ENCODE peak calls at places on chromosomes 7 and 10, in nine cellular contexts. P is suprapubic skin, U is uterus, W is psoas muscle, J is esophagus squamous epithelium, Y is IMR-90, D is astrocyte, O is body of pancreas, E is brain microvascular endothelial cell. Z is an unnamed sample. For H3K36me3, the result is how much of the 10 kb centered on the place peaks cover.

GRCh38 chr10:132586731-132587130 is 49.1 kb downstream of the INPP5A start:
- DNase-seq in J (no peak), E (no peak), D (no peak), U (no peak), W (no peak), O (no peak), P (no peak), Y (no peak), Z (peak)

GRCh38 chr10:69220510-69220909 is 378 bp downstream of the HKDC1 start:
- DNase-seq in D (no peak), U (no peak), O (no peak), E (no peak), Y (no peak), J (no peak), P (no peak), W (no peak), Z (no peak)

GRCh38 chr7:40267583-40267982 is 132.8 kb downstream of the SUGCT start:
- DNase-seq in E (no peak), Y (no peak), D (no peak), O (no peak), U (no peak), P (no peak), W (no peak), J (no peak), Z (no peak)

GRCh38 chr10:132281915-132282666 is 25.7 kb downstream of the STK32C start:
- DNase-seq in W (no peak), D (no peak), E (no peak), P (no peak), U (no peak), J (no peak), O (no peak), Y (no peak), Z (peak)

GRCh38 chr7:39540320-39540719 is 25.9 kb upstream of the YAE1 start:
- DNase-seq in Y (no peak), O (no peak), P (no peak), J (no peak), U (no peak), W (no peak), D (no peak), E (no peak), Z (no peak)

GRCh38 chr7:13742719-13743640 is 246.5 kb downstream of the ETV1 start:
- DNase-seq in U (no peak), P (no peak), W (no peak), Y (peak), E (peak), O (peak), D (peak), J (no peak), Z (no peak)

GRCh38 chr7:8436965-8437364 is 3.6 kb downstream of the NXPH1 start:
- DNase-seq in U (no peak), W (no peak), J (no peak), D (no peak), P (no peak), E (no peak), Y (no peak), O (peak), Z (no peak)

GRCh38 chr7:36686499-36686898 is 37.8 kb downstream of the AOAH start:
- DNase-seq in U (no peak), O (no peak), P (no peak), D (peak), E (peak), J (no peak), Y (peak), W (no peak), Z (no peak)

GRCh38 chr10:35781643-35782035 is 139.5 kb upstream of the FZD8 start:
- DNase-seq in W (no peak), U (no peak), D (no peak), E (no peak), P (no peak), J (no peak), O (peak), Y (no peak), Z (no peak)

GRCh38 chr7:24517166-24517565 is 56.1 kb upstream of the PALS2 start:
- DNase-seq in E (no peak), D (no peak), P (no peak), Y (no peak), U (no peak), O (no peak), W (no peak), J (no peak), Z (no peak)

GRCh38 chr7:50749908-50750307 is 32.8 kb downstream of the GRB10 start:
- DNase-seq in O (no peak), Y (no peak), J (no peak), P (no peak), D (no peak), U (no peak), W (no peak), E (no peak), Z (no peak)

GRCh38 chr10:101773923-101774588 is 1.9 kb downstream of the FGF8 start:
- DNase-seq in Y (no peak), D (no peak), O (peak), U (no peak), P (peak), E (no peak), J (no peak), W (no peak), Z (peak)

GRCh38 chr7:44626620-44627019 is 20.2 kb downstream of the OGDH start:
- DNase-seq in E (no peak), Y (no peak), O (no peak), J (no peak), U (no peak), P (no peak), D (no peak), W (no peak), Z (peak)

GRCh38 chr7:44624306-44624705 is 17.9 kb downstream of the OGDH start:
- DNase-seq in P (peak), U (no peak), E (no peak), D (no peak), J (no peak), Y (no peak), O (no peak), W (no peak), Z (no peak)

GRCh38 chr7:44618754-44619153 is 12.3 kb downstream of the OGDH start:
- DNase-seq in D (no peak), J (no peak), P (peak), U (no peak), Y (no peak), E (no peak), O (no peak), W (no peak), Z (no peak)

GRCh38 chr7:44625899-44626511 is 19.6 kb downstream of the OGDH start:
- DNase-seq in Y (no peak), J (no peak), D (no peak), W (no peak), E (no peak), O (no peak), P (peak), U (no peak), Z (no peak)

GRCh38 chr7:44622342-44623151 is 16.1 kb downstream of the OGDH start:
- DNase-seq in O (peak), J (no peak), E (no peak), D (no peak), W (no peak), Y (peak), U (no peak), P (peak), Z (no peak)
- H3K36me3 ChIP-seq in O (under half), J (under half), E (under half), D (under half), W (under half), Y (under half), U (under half), P (under half), Z (under half)

DNA sequence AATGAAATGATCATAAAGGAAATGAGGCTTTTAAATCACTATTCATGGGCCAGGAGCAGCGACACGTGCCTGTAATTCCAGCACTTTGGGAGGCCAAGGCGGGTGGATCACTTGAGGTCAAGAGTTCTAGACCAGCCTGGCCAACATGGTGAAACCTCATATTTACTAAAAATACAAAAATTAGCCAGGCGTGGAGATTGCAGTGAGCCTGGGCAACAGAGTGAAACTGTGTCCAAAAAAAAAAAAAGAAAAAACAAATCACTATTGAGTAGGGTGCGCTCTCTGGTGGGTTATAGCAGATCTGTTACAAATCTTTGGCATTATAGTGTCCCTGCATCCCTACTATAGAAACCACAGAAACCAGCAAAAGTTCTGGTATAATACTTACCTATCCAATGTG is 72.1 kb downstream of the GLI3 start:
- DNase-seq in E (no peak), W (no peak), P (no peak), Y (no peak), U (no peak), D (no peak), O (no peak), J (no peak), Z (no peak)
- TF ChIP-seq CTCF in E (no peak), W (no peak), P (no peak), Y (no peak), U (no peak), D (no peak), O (no peak), J (no peak), Z (no peak)

GRCh38 chr10:17229016-17229716 is 1.1 kb downstream of the VIM start:
- DNase-seq in P (peak), W (peak), E (peak), D (peak), U (peak), Y (peak), O (peak), J (peak), Z (peak)
- H3K36me3 ChIP-seq in P (under half), W (under half), E (under half), D (under half), U (under half), Y (under half), O (under half), J (under half), Z (under half)

GRCh38 chr7:131543298-131543697 is 13.1 kb downstream of the PODXL start:
- DNase-seq in J (no peak), Y (no peak), U (no peak), P (no peak), E (no peak), O (no peak), W (no peak), D (no peak), Z (peak)

GRCh38 chr7:131546126-131546525 is 10.3 kb downstream of the PODXL start:
- DNase-seq in W (no peak), U (no peak), P (no peak), J (no peak), Y (no peak), E (no peak), D (no peak), O (peak), Z (peak)

GRCh38 chr7:131544021-131544420 is 12.4 kb downstream of the PODXL start:
- DNase-seq in D (no peak), W (no peak), Y (no peak), J (no peak), O (no peak), U (no peak), E (no peak), P (no peak), Z (peak)

GRCh38 chr7:131546583-131547111 is 9.8 kb downstream of the PODXL start:
- DNase-seq in Y (no peak), P (no peak), U (no peak), O (peak), J (no peak), W (no peak), D (no peak), E (no peak), Z (peak)

DNA sequence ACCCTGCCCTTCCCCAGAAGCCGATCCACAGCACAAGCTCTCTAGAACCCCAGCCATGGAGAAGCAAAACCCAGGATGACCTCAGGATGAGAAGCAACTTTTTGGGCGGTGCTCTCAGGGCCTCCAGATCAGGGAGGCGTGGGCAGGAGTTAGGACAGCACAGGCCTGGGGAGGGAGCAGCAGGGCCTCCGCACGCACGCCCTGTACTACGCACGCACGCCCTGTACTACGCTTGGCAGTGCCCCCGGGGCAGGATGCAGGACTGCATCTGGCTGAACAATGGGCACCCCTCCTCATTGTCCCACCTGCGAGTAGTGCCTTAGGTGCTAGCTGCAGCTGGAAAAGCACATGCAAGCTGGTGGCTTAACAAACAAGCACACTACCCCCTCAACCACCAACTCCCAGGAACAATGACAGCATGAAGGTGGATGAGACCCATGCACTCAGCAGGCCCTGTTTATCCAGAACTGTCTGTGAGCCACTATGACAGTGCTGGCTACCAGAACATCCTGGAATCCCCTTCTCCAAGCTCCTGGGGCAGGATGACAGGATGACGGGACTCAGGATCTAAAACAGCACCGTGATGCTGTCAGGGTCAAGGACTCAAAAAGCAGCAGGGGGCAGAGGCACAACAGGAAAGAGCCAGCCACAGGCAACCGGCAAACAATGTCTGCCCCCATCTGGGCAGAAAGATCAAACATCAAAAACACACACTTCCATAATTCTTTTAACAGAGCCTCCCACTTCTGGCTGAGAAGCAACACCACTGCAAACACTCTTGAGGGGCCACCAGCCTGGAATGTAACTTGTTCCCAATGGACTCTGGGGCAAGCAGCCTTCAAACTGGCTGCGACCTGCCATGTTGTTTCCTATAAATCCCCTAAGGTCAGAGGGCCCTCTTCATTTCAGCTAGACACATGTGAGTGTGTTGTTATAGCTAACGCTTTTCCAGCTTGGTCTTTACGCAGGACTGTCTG is 11.7 kb downstream of the PODXL start:
- DNase-seq in J (no peak), E (peak), P (no peak), O (peak), U (no peak), D (no peak), W (no peak), Y (peak), Z (peak)
- TF ChIP-seq CTCF in J (no peak), E (peak), P (no peak), O (no peak), U (peak), D (no peak), W (no peak), Y (peak), Z (peak)

DNA sequence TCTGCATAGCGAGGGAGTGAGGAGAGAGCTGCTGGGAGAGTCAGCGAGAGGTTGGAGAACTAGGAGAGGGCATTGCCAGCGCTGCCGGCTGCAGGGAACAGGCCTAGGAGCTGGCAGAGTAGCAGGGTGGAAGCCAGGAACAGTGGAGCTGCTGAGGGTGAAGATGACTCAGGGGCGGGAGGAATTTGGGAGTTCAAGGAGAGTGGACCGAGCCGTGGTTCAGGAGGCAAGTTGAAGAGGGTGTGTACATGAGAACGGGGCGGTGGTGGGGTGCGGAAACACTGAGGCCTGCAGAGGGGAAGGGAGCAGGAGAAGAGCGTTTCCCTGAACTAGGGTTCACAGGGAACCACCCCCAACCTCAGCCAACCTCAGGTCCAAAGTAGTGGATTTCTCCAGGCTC is 31.5 kb downstream of the HIF1AN start:
- DNase-seq in J (no peak), U (no peak), O (no peak), Y (no peak), W (no peak), P (no peak), E (no peak), D (no peak), Z (peak)
- H3K36me3 ChIP-seq in J (under half), U (under half), O (under half), Y (under half), W (under half), P (under half), E (under half), D (under half), Z (under half)

GRCh38 chr7:1592299-1592842 is 22.5 kb upstream of the PSMG3 start:
- DNase-seq in W (no peak), D (no peak), Y (no peak), J (no peak), U (no peak), E (no peak), P (no peak), O (no peak), Z (peak)

GRCh38 chr7:1591876-1592275 is 22.0 kb upstream of the PSMG3 start:
- DNase-seq in Y (no peak), E (no peak), P (no peak), O (no peak), W (no peak), D (no peak), J (no peak), U (no peak), Z (peak)

GRCh38 chr7:1595027-1595426 is 25.2 kb upstream of the PSMG3 start:
- DNase-seq in Y (no peak), W (no peak), D (no peak), J (no peak), P (no peak), E (no peak), O (no peak), U (no peak), Z (peak)

GRCh38 chr7:1593904-1594421 is 24.1 kb upstream of the PSMG3 start:
- DNase-seq in J (no peak), U (no peak), Y (no peak), E (no peak), D (no peak), P (no peak), W (no peak), O (no peak), Z (no peak)

DNA sequence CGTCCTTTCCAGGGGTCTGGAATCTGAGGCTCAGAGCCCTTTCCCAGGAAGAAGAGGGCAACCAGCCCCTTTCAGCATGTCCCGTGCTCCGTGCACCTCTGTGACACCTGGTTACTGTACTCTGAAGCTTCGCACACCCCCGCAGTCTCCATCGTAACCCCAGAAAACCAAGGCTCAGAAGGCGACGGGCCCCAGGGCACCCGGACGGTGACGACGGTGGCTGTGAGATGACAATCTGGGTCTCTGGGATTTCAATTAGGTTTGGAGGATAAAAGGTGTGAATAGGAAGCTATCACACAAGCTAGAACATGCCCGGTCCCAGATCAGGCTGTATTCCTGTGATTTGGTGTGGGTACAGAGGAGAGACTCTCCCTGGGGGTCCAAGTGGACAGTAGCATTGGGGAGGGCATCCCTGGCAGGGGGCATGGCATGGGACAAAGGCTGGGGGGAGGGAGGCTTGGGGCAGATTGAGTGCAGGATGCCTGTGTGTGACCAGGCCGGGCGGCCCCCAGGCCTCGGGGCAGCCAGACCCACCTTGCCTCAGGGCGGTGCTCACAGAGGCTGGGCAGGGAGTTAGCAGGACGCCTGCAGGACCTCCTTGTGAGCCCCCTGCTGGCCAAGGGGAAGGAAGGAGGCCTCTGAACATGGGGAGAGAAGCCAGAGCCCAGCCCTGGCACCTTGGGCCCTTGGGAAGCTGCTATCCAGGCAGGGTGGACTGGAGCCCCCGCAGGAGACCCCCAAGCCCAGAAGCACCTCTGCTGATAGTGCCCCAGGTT is 23.4 kb upstream of the PSMG3 start:
- DNase-seq in W (no peak), U (no peak), O (no peak), P (no peak), E (no peak), Y (no peak), J (no peak), D (no peak), Z (peak)
- TF ChIP-seq CTCF in W (no peak), U (no peak), O (no peak), P (no peak), E (peak), Y (peak), J (no peak), D (peak), Z (peak)

GRCh38 chr10:73000973-73001372 is 46.4 kb upstream of the PLA2G12B start:
- DNase-seq in D (no peak), U (no peak), J (no peak), W (no peak), Y (no peak), P (no peak), E (no peak), O (no peak), Z (no peak)

GRCh38 chr10:73003822-73004221 is 49.2 kb upstream of the PLA2G12B start:
- DNase-seq in J (no peak), Y (no peak), E (no peak), W (no peak), U (no peak), D (no peak), O (no peak), P (no peak), Z (no peak)
- H3K36me3 ChIP-seq in J (half or more), Y (under half), E (under half), W (under half), U (under half), D (under half), O (under half), P (under half), Z (under half)

GRCh38 chr10:100185364-100186252 is at the start of gene ERLIN1:
- DNase-seq in J (peak), O (peak), D (peak), W (peak), U (peak), Y (peak), P (peak), E (peak), Z (peak)
- TF ChIP-seq CTCF in J (peak), O (no peak), D (no peak), W (no peak), U (peak), Y (no peak), P (no peak), E (peak), Z (no peak)

GRCh38 chr7:47297120-47297519 is 284.8 kb downstream of the TNS3 start:
- DNase-seq in D (no peak), J (no peak), P (peak), E (no peak), O (no peak), Y (no peak), W (no peak), U (no peak), Z (no peak)
- H3K36me3 ChIP-seq in D (under half), J (under half), P (under half), E (under half), O (under half), Y (under half), W (under half), U (under half), Z (half or more)